ENCODE peak calls at places on chromosomes 13 and 19, in four cellular contexts. One of them, this sample, is unnamed.

GRCh38 chr13:36082396-36082795 is 48.8 kb downstream of the DCLK1 start:
- DNase-seq in activated CD4-positive, CD25-positive, alpha-beta regulatory T cell: no peak
- DNase-seq in astrocyte of the spinal cord: peak; percentile 14
- DNase-seq in fibroblast of mammary gland: peak; percentile 22
- DNase-seq in this sample: no peak

GRCh38 chr13:48255954-48256353 is 22.9 kb downstream of the ITM2B start:
- DNase-seq in activated CD4-positive, CD25-positive, alpha-beta regulatory T cell: no peak
- DNase-seq in astrocyte of the spinal cord: peak; percentile 6
- DNase-seq in fibroblast of mammary gland: peak; percentile 27
- DNase-seq in this sample: no peak

GRCh38 chr19:34431681-34432402 is 3.7 kb downstream of the UBA2 start:
- DNase-seq in activated CD4-positive, CD25-positive, alpha-beta regulatory T cell: no peak
- DNase-seq in astrocyte of the spinal cord: no peak
- DNase-seq in fibroblast of mammary gland: no peak
- DNase-seq in this sample: no peak

GRCh38 chr19:31140717-31141116 is 208.5 kb downstream of the TSHZ3 start:
- DNase-seq in activated CD4-positive, CD25-positive, alpha-beta regulatory T cell: no peak
- DNase-seq in astrocyte of the spinal cord: peak; percentile 72
- DNase-seq in fibroblast of mammary gland: peak; percentile 45
- DNase-seq in this sample: no peak

GRCh38 chr13:101473458-101473857 is 21.0 kb downstream of the ITGBL1 start:
- DNase-seq in activated CD4-positive, CD25-positive, alpha-beta regulatory T cell: no peak
- DNase-seq in astrocyte of the spinal cord: peak; percentile 87
- DNase-seq in fibroblast of mammary gland: peak; percentile 96
- DNase-seq in this sample: no peak

GRCh38 chr19:6042776-6043726 is 65.1 kb upstream of the RANBP3 start:
- DNase-seq in activated CD4-positive, CD25-positive, alpha-beta regulatory T cell: no peak
- DNase-seq in astrocyte of the spinal cord: no peak
- DNase-seq in fibroblast of mammary gland: no peak
- DNase-seq in this sample: no peak

GRCh38 chr13:22041741-22042140 is 370.9 kb downstream of the FGF9 start:
- DNase-seq in activated CD4-positive, CD25-positive, alpha-beta regulatory T cell: no peak
- DNase-seq in astrocyte of the spinal cord: no peak
- DNase-seq in fibroblast of mammary gland: no peak
- DNase-seq in this sample: no peak

GRCh38 chr13:99354371-99354951 is 47.3 kb upstream of the GPR183 start:
- DNase-seq in activated CD4-positive, CD25-positive, alpha-beta regulatory T cell: no peak
- DNase-seq in astrocyte of the spinal cord: no peak
- DNase-seq in fibroblast of mammary gland: no peak
- DNase-seq in this sample: peak; percentile 45

GRCh38 chr19:46878613-46879375 is 18.0 kb downstream of the ARHGAP35 start:
- DNase-seq in activated CD4-positive, CD25-positive, alpha-beta regulatory T cell: no peak
- DNase-seq in astrocyte of the spinal cord: peak; percentile 93
- DNase-seq in fibroblast of mammary gland: peak; percentile 93
- DNase-seq in this sample: no peak

GRCh38 chr19:17405250-17406038 is at the start of gene BST2:
- DNase-seq in activated CD4-positive, CD25-positive, alpha-beta regulatory T cell: peak; percentile 30
- DNase-seq in astrocyte of the spinal cord: peak; percentile 42
- DNase-seq in fibroblast of mammary gland: no peak
- DNase-seq in this sample: peak; percentile 61

GRCh38 chr13:34435338-34435737 is 506.7 kb upstream of the NBEA start:
- DNase-seq in activated CD4-positive, CD25-positive, alpha-beta regulatory T cell: no peak
- DNase-seq in astrocyte of the spinal cord: peak; percentile 29
- DNase-seq in fibroblast of mammary gland: peak; percentile 48
- DNase-seq in this sample: no peak

GRCh38 chr13:82002693-82003092 is 1661.8 kb upstream of the SPRY2 start:
- DNase-seq in activated CD4-positive, CD25-positive, alpha-beta regulatory T cell: no peak
- DNase-seq in astrocyte of the spinal cord: no peak
- DNase-seq in fibroblast of mammary gland: no peak
- DNase-seq in this sample: no peak

GRCh38 chr19:32652893-32653625 is 21.9 kb downstream of the ANKRD27 start:
- DNase-seq in activated CD4-positive, CD25-positive, alpha-beta regulatory T cell: no peak
- DNase-seq in astrocyte of the spinal cord: peak; percentile 57
- DNase-seq in fibroblast of mammary gland: peak; percentile 61
- DNase-seq in this sample: no peak

GRCh38 chr19:49338691-49339363 is 3.6 kb downstream of the CD37 start:
- DNase-seq in activated CD4-positive, CD25-positive, alpha-beta regulatory T cell: no peak
- DNase-seq in astrocyte of the spinal cord: peak; percentile 43
- DNase-seq in fibroblast of mammary gland: no peak
- DNase-seq in this sample: peak; percentile 42

GRCh38 chr13:27967736-27968315 is 1.3 kb downstream of the CDX2 start:
- DNase-seq in activated CD4-positive, CD25-positive, alpha-beta regulatory T cell: no peak
- DNase-seq in astrocyte of the spinal cord: no peak
- DNase-seq in fibroblast of mammary gland: no peak
- DNase-seq in this sample: no peak

GRCh38 chr19:52725528-52725961 is 9.3 kb downstream of the ZNF611 start:
- DNase-seq in activated CD4-positive, CD25-positive, alpha-beta regulatory T cell: no peak
- DNase-seq in astrocyte of the spinal cord: no peak
- DNase-seq in fibroblast of mammary gland: no peak
- DNase-seq in this sample: no peak

GRCh38 chr19:6997679-6998445 is 23.4 kb downstream of the MBD3L2B start:
- DNase-seq in activated CD4-positive, CD25-positive, alpha-beta regulatory T cell: no peak
- DNase-seq in astrocyte of the spinal cord: no peak
- DNase-seq in fibroblast of mammary gland: peak; percentile 8
- DNase-seq in this sample: no peak

GRCh38 chr19:55641376-55642152 is 762 bp downstream of the ZNF580 start:
- DNase-seq in activated CD4-positive, CD25-positive, alpha-beta regulatory T cell: no peak
- DNase-seq in astrocyte of the spinal cord: no peak
- DNase-seq in fibroblast of mammary gland: no peak
- DNase-seq in this sample: no peak

GRCh38 chr13:69458013-69458412 is 649.6 kb upstream of the ATXN8OS start:
- DNase-seq in activated CD4-positive, CD25-positive, alpha-beta regulatory T cell: no peak
- DNase-seq in astrocyte of the spinal cord: no peak
- DNase-seq in fibroblast of mammary gland: no peak
- DNase-seq in this sample: no peak

GRCh38 chr13:30846311-30846710 is 59.8 kb upstream of the MEDAG start:
- DNase-seq in activated CD4-positive, CD25-positive, alpha-beta regulatory T cell: no peak
- DNase-seq in astrocyte of the spinal cord: peak; percentile 69
- DNase-seq in fibroblast of mammary gland: peak; percentile 67
- DNase-seq in this sample: no peak

GRCh38 chr19:45442927-45443461 is 19.3 kb upstream of the ERCC1 start:
- DNase-seq in activated CD4-positive, CD25-positive, alpha-beta regulatory T cell: no peak
- DNase-seq in astrocyte of the spinal cord: peak; percentile 41
- DNase-seq in fibroblast of mammary gland: peak; percentile 59
- DNase-seq in this sample: peak; percentile 57